ENCODE peak calls at places on chromosomes 5 and 9, in five cellular contexts. U, H, Q, W and N are unnamed samples.

GRCh38 chr9:105887679-105888078 is 193.3 kb downstream of the TMEM38B start:
- DNase-seq in U (no peak), H (no peak), Q (no peak), W (no peak), N (no peak)

GRCh38 chr5:68562308-68562707 is 346.8 kb downstream of the PIK3R1 start:
- DNase-seq in U (no peak), H (no peak), Q (no peak), W (peak), N (no peak)

GRCh38 chr5:17487180-17487512 is 10.9 kb upstream of the TAF11L2 start:
- DNase-seq in U (no peak), H (no peak), Q (no peak), W (no peak), N (no peak)

GRCh38 chr5:36242534-36243144 is 914 bp upstream of the NADK2 start:
- DNase-seq in U (no peak), H (no peak), Q (no peak), W (peak), N (no peak)

GRCh38 chr5:150293091-150293941 is 3.7 kb upstream of the CAMK2A start:
- DNase-seq in U (no peak), H (no peak), Q (no peak), W (no peak), N (no peak)

GRCh38 chr5:12883395-12883794 is 979.1 kb upstream of the CTNND2 start:
- DNase-seq in U (no peak), H (no peak), Q (no peak), W (no peak), N (no peak)

GRCh38 chr5:38265546-38266179 is 7.3 kb downstream of the EGFLAM start:
- DNase-seq in U (peak), H (peak), Q (no peak), W (peak), N (peak)

GRCh38 chr9:2817987-2818386 is 25.9 kb downstream of the PUM3 start:
- DNase-seq in U (peak), H (no peak), Q (no peak), W (no peak), N (no peak)

GRCh38 chr5:79535477-79536192 is 21.7 kb upstream of the HOMER1 start:
- DNase-seq in U (no peak), H (no peak), Q (no peak), W (no peak), N (no peak)

GRCh38 chr5:24633705-24634325 is 11.0 kb downstream of the CDH10 start:
- DNase-seq in U (no peak), H (no peak), Q (no peak), W (no peak), N (no peak)

GRCh38 chr5:142324377-142324870 is 397 bp downstream of the SPRY4 start:
- DNase-seq in U (no peak), H (peak), Q (no peak), W (peak), N (no peak)

GRCh38 chr9:89797255-89797654 is 192.4 kb downstream of the GADD45G start:
- DNase-seq in U (no peak), H (no peak), Q (no peak), W (no peak), N (no peak)

GRCh38 chr9:41229408-41230401 is 40.6 kb upstream of the ZNG1F start:
- DNase-seq in U (no peak), H (no peak), Q (no peak), W (peak), N (no peak)

GRCh38 chr5:65825388-65826328 is 100.7 kb upstream of the ERBIN start:
- DNase-seq in U (no peak), H (no peak), Q (no peak), W (no peak), N (no peak)

GRCh38 chr5:170216262-170216864 is 16.4 kb upstream of the C5orf58 start:
- DNase-seq in U (peak), H (no peak), Q (no peak), W (peak), N (no peak)

GRCh38 chr9:137278061-137278912 is 761 bp downstream of the TOR4A start:
- DNase-seq in U (no peak), H (no peak), Q (no peak), W (no peak), N (peak)

GRCh38 chr5:37792976-37793328 is 46.9 kb downstream of the GDNF start:
- DNase-seq in U (no peak), H (no peak), Q (no peak), W (no peak), N (no peak)

GRCh38 chr5:133434336-133434735 is 178.0 kb downstream of the FSTL4 start:
- DNase-seq in U (no peak), H (no peak), Q (no peak), W (no peak), N (no peak)

GRCh38 chr5:143153332-143154119 is 250.0 kb downstream of the NR3C1 start:
- DNase-seq in U (peak), H (peak), Q (no peak), W (peak), N (no peak)

GRCh38 chr5:112636288-112636731 is 101.4 kb upstream of the APC start:
- DNase-seq in U (no peak), H (no peak), Q (no peak), W (no peak), N (no peak)

GRCh38 chr5:167688731-167689130 is 602.7 kb upstream of the WWC1 start:
- DNase-seq in U (no peak), H (no peak), Q (no peak), W (no peak), N (no peak)

GRCh38 chr5:173327948-173328895 is at the start of gene STC2:
- DNase-seq in U (peak), H (peak), Q (no peak), W (no peak), N (peak)

GRCh38 chr5:81233080-81233634 is at the start of gene CKMT2:
- DNase-seq in U (no peak), H (peak), Q (no peak), W (peak), N (no peak)

DNA sequence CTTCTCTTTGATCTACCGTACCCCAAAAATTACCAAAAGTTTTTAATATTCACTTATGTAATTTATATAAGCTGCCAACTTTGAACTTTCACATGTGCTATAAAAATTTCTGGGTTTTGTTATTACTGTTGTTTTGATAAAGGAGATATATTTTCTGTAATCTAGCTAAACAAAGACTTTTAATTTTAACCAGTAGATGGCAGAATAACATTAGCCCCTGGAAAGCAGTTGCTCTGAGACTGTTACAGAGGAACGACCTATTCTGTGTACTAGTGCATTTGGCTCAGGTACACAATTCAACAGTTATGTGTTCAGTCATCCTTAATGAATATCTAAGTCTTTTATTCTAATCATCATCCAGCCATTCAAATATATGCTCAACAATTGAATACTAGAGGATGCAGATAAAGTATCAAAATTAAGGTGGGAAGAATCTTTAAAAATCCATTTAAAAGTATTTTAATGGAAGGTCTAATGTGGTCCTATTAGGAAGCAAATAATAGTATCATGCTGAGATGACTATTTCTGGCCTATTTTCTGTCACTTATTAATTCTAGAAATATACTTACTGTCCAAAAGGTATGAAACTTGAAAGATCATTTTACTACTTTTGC is 8.6 kb downstream of the KLHL9 start:
- DNase-seq in U (no peak), H (no peak), Q (no peak), W (no peak), N (no peak)
- TF ChIP-seq CTCF in U (peak), H (peak), Q (peak), W (peak), N (peak)

GRCh38 chr9:91428927-91429351 is 5.3 kb upstream of the NFIL3 start:
- DNase-seq in U (no peak), H (no peak), Q (no peak), W (no peak), N (no peak)

GRCh38 chr9:91431485-91431884 is 7.9 kb upstream of the NFIL3 start:
- DNase-seq in U (no peak), H (no peak), Q (no peak), W (no peak), N (no peak)

GRCh38 chr9:91429501-91429900 is 5.9 kb upstream of the NFIL3 start:
- DNase-seq in U (no peak), H (no peak), Q (no peak), W (no peak), N (no peak)

GRCh38 chr9:91436841-91437240 is 13.2 kb upstream of the NFIL3 start:
- DNase-seq in U (no peak), H (no peak), Q (no peak), W (no peak), N (no peak)

GRCh38 chr9:91433180-91433579 is 9.5 kb upstream of the NFIL3 start:
- DNase-seq in U (peak), H (no peak), Q (no peak), W (no peak), N (no peak)
- TF ChIP-seq CTCF in U (peak), H (peak), Q (no peak), W (peak), N (peak)

GRCh38 chr9:130106860-130107848 is 53.4 kb downstream of the GPR107 start:
- DNase-seq in U (peak), H (peak), Q (peak), W (peak), N (peak)
- TF ChIP-seq CTCF in U (peak), H (peak), Q (peak), W (peak), N (peak)

DNA sequence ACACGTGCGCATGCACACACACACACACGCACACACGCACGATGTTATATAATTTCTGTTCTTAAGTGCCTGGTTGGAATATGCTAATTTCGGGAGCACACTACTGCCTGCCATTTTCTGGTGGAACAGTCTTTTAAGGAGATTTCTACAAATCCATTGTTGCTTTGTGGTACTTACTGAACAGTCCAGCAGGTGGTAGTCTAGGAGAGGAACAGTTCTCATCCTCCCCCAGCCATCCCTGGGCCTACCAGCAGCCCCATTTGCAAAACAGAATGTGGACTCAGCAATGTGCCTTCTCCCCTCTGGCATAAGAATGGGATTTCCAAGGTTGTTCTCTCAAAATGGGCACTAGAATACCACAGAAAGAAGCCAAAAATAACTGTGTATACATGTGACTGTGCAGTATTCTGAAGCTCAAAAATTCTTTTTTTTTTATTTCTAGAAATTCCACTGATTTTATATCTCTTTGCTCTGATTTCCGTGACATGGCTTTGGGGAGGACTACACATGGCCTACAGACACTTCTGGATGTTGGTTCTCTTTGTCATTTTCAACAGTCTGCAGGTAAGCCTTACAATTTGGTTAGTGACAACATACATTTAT is 281.2 kb downstream of the ARRDC3 start:
- DNase-seq in U (peak), H (peak), Q (no peak), W (peak), N (peak)
- TF ChIP-seq CTCF in U (peak), H (peak), Q (no peak), W (peak), N (peak)

GRCh38 chr5:84086517-84086916 is 298.2 kb downstream of the EDIL3 start:
- DNase-seq in U (no peak), H (no peak), Q (no peak), W (no peak), N (no peak)

GRCh38 chr5:84085387-84086041 is 299.2 kb downstream of the EDIL3 start:
- DNase-seq in U (no peak), H (no peak), Q (no peak), W (no peak), N (no peak)

DNA sequence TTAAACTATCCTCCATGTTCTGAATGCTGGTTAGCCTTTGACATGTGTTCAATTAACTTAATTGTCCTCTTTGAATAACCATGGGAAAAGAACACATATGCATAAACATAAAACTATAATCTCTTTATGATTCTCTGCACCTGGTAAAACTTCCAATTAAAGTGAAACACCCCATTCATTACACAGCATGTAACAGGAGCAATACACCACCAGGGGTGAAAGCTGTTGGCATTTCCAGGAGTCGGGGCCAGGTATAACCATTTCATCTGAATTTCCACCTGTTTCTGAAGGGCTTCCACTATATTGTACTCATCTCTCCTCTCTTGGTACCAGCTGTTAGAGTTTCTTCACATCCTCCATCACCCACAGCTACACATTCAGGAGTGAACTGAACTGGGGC is 303.8 kb downstream of the EDIL3 start:
- DNase-seq in U (no peak), H (no peak), Q (no peak), W (no peak), N (no peak)
- TF ChIP-seq CTCF in U (no peak), H (no peak), Q (no peak), W (no peak), N (peak)

GRCh38 chr9:16191691-16192402 is 639.0 kb downstream of the CCDC171 start:
- DNase-seq in U (peak), H (peak), Q (no peak), W (peak), N (peak)

GRCh38 chr9:16191237-16191636 is 638.4 kb downstream of the CCDC171 start:
- DNase-seq in U (no peak), H (no peak), Q (no peak), W (no peak), N (no peak)

GRCh38 chr9:16197578-16198370 is 644.9 kb downstream of the CCDC171 start:
- DNase-seq in U (no peak), H (no peak), Q (no peak), W (no peak), N (no peak)

GRCh38 chr9:16196206-16196605 is 643.4 kb downstream of the CCDC171 start:
- DNase-seq in U (no peak), H (no peak), Q (no peak), W (no peak), N (no peak)

DNA sequence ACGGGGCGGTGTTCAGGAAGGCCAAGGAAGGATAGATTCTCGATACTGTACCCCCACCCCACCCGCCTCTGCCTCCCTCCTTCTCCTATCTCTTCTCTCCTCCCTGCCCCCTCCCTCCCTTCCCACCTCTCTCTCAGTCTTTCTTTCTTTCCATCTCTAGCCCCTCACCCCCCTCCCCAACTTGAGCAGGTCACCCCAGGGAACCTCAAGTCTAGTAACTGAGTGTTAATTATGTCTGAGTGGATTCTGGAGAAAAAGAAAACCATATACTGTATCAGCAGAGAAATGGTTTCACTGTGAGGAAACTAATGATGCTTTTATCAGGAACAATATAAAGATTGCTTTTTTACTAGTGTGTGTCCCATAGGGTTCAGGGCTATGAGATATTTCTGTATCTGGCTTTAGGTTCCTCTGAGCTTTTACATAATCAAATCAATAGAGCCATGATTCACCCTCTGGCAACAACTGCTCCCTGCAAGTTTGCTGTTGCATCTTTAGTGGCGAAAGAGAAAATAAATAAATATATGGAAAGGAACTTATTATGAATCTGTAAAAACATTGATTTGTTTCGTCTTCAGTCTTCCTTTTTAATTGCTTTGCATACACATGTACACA is 639.7 kb downstream of the CCDC171 start:
- DNase-seq in U (no peak), H (no peak), Q (no peak), W (no peak), N (no peak)
- TF ChIP-seq CTCF in U (no peak), H (no peak), Q (no peak), W (no peak), N (no peak)

GRCh38 chr5:75050415-75050814 is 1.9 kb downstream of the GCNT4 start:
- DNase-seq in U (no peak), H (no peak), Q (no peak), W (no peak), N (no peak)
- TF ChIP-seq CTCF in U (peak), H (no peak), Q (no peak), W (no peak), N (peak)

DNA sequence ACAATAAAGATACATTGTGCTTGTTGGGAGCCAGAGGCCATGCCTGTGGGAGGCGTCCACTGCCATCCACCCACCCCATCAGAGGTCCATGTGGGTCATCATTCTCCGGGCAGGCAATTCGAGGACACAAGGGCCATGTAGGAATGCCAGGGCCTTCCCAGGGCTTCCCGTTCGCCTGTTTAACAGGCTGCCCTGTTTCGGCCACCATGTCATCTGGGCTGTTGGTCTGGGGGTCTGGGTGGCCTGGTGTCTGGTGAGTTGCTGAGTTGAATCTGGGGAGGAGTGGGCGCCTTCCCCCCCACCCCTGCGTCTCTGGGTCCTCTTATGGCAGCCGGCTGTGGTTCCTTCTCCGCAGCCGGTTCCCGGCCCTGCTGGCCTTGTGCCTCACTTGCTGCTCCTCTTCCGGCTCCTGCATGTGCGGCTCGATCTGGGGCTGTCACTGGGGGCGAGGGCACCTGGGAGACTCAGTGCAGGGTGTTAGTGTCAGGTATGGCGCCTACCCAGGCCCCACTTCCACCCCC is 117.4 kb downstream of the WNK2 start:
- DNase-seq in U (no peak), H (no peak), Q (no peak), W (peak), N (peak)
- TF ChIP-seq CTCF in U (no peak), H (no peak), Q (no peak), W (no peak), N (no peak)

DNA sequence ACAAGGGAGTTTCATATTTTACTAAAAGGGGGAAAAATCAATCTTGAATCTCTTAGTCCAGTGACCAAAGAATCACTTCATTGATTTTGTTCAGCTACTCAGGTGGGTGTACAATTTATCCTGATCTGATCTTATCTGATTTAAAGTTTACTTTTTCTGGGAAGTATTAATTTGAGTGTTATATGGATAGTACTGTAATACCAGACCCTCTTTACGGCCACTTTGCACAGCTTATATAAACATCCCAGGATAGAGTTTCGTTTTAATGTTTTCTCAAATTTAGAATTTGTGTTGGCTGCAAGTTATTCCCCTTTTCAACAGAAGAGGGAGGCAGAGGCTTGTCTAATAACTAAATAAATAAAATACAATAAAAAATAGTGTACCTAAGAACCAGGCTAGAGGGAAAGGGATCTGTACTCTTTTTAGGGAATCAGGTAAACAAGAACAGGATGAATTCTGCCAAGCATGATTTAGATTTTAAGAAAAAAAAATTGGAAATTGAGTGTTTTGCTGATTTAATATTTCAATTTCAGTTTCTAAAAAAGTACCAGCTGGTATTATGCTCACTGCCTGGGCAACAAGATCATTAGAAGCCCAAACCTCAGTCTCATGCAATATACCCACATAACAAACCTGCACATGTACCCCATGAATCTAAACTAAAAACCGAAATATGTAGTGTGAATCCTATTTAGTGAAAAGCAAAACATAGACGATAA is 69.2 kb downstream of the PSAT1 start:
- DNase-seq in U (no peak), H (no peak), Q (no peak), W (no peak), N (no peak)
- TF ChIP-seq CTCF in U (peak), H (peak), Q (no peak), W (peak), N (peak)